ENCODE peak calls at places on chromosome 1, in four cellular contexts. One of them, this sample, is unnamed.
A peak's percentile ranks its signal among the peaks of the same experiment; 100 is the strongest.

GRCh38 chr1:221032616-221033342 is 153.5 kb downstream of the HLX start:
- DNase-seq in stomach: no peak
- DNase-seq in globus pallidus: no peak
- DNase-seq in naive thymus-derived CD8-positive, alpha-beta T cell: no peak
- DNase-seq in this sample: no peak

GRCh38 chr1:71577451-71578131 is 496.8 kb upstream of the ZRANB2 start:
- DNase-seq in stomach: no peak
- DNase-seq in globus pallidus: no peak
- DNase-seq in naive thymus-derived CD8-positive, alpha-beta T cell: no peak
- DNase-seq in this sample: no peak

GRCh38 chr1:205954819-205955404 is 11.7 kb upstream of the SLC26A9 start:
- DNase-seq in stomach: no peak
- DNase-seq in globus pallidus: no peak
- DNase-seq in naive thymus-derived CD8-positive, alpha-beta T cell: no peak
- DNase-seq in this sample: no peak

GRCh38 chr1:74508449-74508848 is 4.0 kb downstream of the LRRC53 start:
- DNase-seq in stomach: no peak
- DNase-seq in globus pallidus: no peak
- DNase-seq in naive thymus-derived CD8-positive, alpha-beta T cell: no peak
- DNase-seq in this sample: no peak

GRCh38 chr1:154807048-154807591 is 63.0 kb downstream of the KCNN3 start:
- DNase-seq in stomach: no peak
- DNase-seq in globus pallidus: no peak
- DNase-seq in naive thymus-derived CD8-positive, alpha-beta T cell: no peak
- DNase-seq in this sample: peak; percentile 29

GRCh38 chr1:2541619-2542246 is 11.7 kb upstream of the HES5 start:
- DNase-seq in stomach: peak; percentile 71
- DNase-seq in globus pallidus: no peak
- DNase-seq in naive thymus-derived CD8-positive, alpha-beta T cell: no peak
- DNase-seq in this sample: no peak

GRCh38 chr1:231170875-231171274 is 9.0 kb downstream of the TRIM67 start:
- DNase-seq in stomach: no peak
- DNase-seq in globus pallidus: no peak
- DNase-seq in naive thymus-derived CD8-positive, alpha-beta T cell: no peak
- DNase-seq in this sample: no peak

GRCh38 chr1:9101510-9102146 is 27.3 kb downstream of the GPR157 start:
- DNase-seq in stomach: no peak
- DNase-seq in globus pallidus: peak; percentile 31
- DNase-seq in naive thymus-derived CD8-positive, alpha-beta T cell: no peak
- DNase-seq in this sample: peak; percentile 58

GRCh38 chr1:15251807-15252546 is 5.0 kb downstream of the FHAD1 start:
- DNase-seq in stomach: no peak
- DNase-seq in globus pallidus: no peak
- DNase-seq in naive thymus-derived CD8-positive, alpha-beta T cell: no peak
- DNase-seq in this sample: no peak

GRCh38 chr1:119743776-119744597 is 24.7 kb downstream of the HMGCS2 start:
- DNase-seq in stomach: peak; percentile 73
- DNase-seq in globus pallidus: peak; percentile 83
- DNase-seq in naive thymus-derived CD8-positive, alpha-beta T cell: peak; percentile 39
- DNase-seq in this sample: peak; percentile 90

GRCh38 chr1:219317762-219318353 is 144.2 kb downstream of the LYPLAL1 start:
- DNase-seq in stomach: no peak
- DNase-seq in globus pallidus: no peak
- DNase-seq in naive thymus-derived CD8-positive, alpha-beta T cell: no peak
- DNase-seq in this sample: no peak

GRCh38 chr1:117570988-117571409 is 34.8 kb upstream of the TENT5C start:
- DNase-seq in stomach: peak; percentile 76
- DNase-seq in globus pallidus: no peak
- DNase-seq in naive thymus-derived CD8-positive, alpha-beta T cell: no peak
- DNase-seq in this sample: no peak

GRCh38 chr1:178150610-178151009 is 56.7 kb downstream of the RASAL2 start:
- DNase-seq in stomach: no peak
- DNase-seq in globus pallidus: no peak
- DNase-seq in naive thymus-derived CD8-positive, alpha-beta T cell: no peak
- DNase-seq in this sample: no peak

GRCh38 chr1:158330390-158330789 is 941 bp downstream of the CD1B start:
- DNase-seq in stomach: no peak
- DNase-seq in globus pallidus: no peak
- DNase-seq in naive thymus-derived CD8-positive, alpha-beta T cell: no peak
- DNase-seq in this sample: no peak

GRCh38 chr1:1169429-1170214 is 4.1 kb upstream of the TTLL10 start:
- DNase-seq in stomach: no peak
- DNase-seq in globus pallidus: no peak
- DNase-seq in naive thymus-derived CD8-positive, alpha-beta T cell: no peak
- DNase-seq in this sample: no peak